ENCODE peak calls at places on chromosomes 5 and 9, in six cellular contexts. R is astrocyte; A is CD8-positive, alpha-beta T cell; I is endodermal cell; K is IMR-90; S is HCT116. U is an unnamed sample. For H3K4me1, the result is how much of the 10 kb centered on the place peaks cover.

GRCh38 chr5:174046558-174046957 is 1.1 kb downstream of the NSG2 start:
- DNase-seq in R (no peak), A (no peak), I (no peak), K (no peak), S (no peak), U (no peak)

GRCh38 chr9:3528466-3528865 is 2.7 kb upstream of the RFX3 start:
- DNase-seq in R (no peak), A (peak), I (no peak), K (no peak), S (no peak), U (peak)

GRCh38 chr9:114098021-114098659 is 952 bp downstream of the KIF12 start:
- DNase-seq in R (no peak), A (no peak), I (peak), K (no peak), S (peak), U (no peak)

GRCh38 chr9:34989946-34990635 is 546 bp downstream of the DNAJB5 start:
- DNase-seq in R (peak), A (peak), I (peak), K (peak), S (no peak), U (peak)

GRCh38 chr9:132973713-132974112 is 4.8 kb upstream of the GFI1B start:
- DNase-seq in R (no peak), A (no peak), I (peak), K (peak), S (peak), U (no peak)

GRCh38 chr5:132427285-132428146 is 58.0 kb downstream of the SLC22A5 start:
- DNase-seq in R (no peak), A (peak), I (peak), K (no peak), S (no peak), U (peak)

GRCh38 chr9:125407974-125408900 is 146.6 kb downstream of the GAPVD1 start:
- DNase-seq in R (no peak), A (peak), I (peak), K (peak), S (no peak), U (peak)

GRCh38 chr5:149053027-149053705 is 9.7 kb downstream of the SH3TC2 start:
- DNase-seq in R (peak), A (no peak), I (no peak), K (peak), S (no peak), U (no peak)

GRCh38 chr5:159202151-159202550 is 7.2 kb downstream of the RNF145 start:
- DNase-seq in R (no peak), A (no peak), I (no peak), K (no peak), S (no peak), U (no peak)

GRCh38 chr9:34651876-34652602 is at the start of gene IL11RA:
- DNase-seq in R (peak), A (peak), I (peak), K (peak), S (peak), U (no peak)

GRCh38 chr9:86563350-86563749 is 209.1 kb upstream of the TUT7 start:
- DNase-seq in R (peak), A (no peak), I (no peak), K (peak), S (no peak), U (no peak)

GRCh38 chr5:122076023-122076422 is 2.0 kb downstream of the LOX start:
- DNase-seq in R (peak), A (no peak), I (no peak), K (no peak), S (no peak), U (no peak)

GRCh38 chr5:129245489-129245888 is 150.9 kb downstream of the ISOC1 start:
- DNase-seq in R (no peak), A (no peak), I (no peak), K (no peak), S (no peak), U (no peak)

GRCh38 chr9:93244101-93244500 is 60.2 kb downstream of the WNK2 start:
- DNase-seq in R (no peak), A (no peak), I (no peak), K (no peak), S (no peak), U (no peak)

GRCh38 chr9:105344283-105344682 is 99.8 kb downstream of the SLC44A1 start:
- DNase-seq in R (no peak), A (no peak), I (no peak), K (no peak), S (no peak), U (no peak)

GRCh38 chr5:81426347-81426746 is 32.4 kb upstream of the ACOT12 start:
- DNase-seq in R (no peak), A (no peak), I (no peak), K (no peak), S (no peak), U (no peak)

GRCh38 chr5:111945535-111945934 is 188.5 kb upstream of the NREP start:
- DNase-seq in R (peak), A (no peak), I (no peak), K (peak), S (no peak), U (no peak)

GRCh38 chr9:130453487-130453886 is 8.7 kb downstream of the ASS1 start:
- DNase-seq in R (peak), A (no peak), I (no peak), K (peak), S (no peak), U (no peak)

GRCh38 chr9:4435197-4435596 is 55.1 kb upstream of the SLC1A1 start:
- DNase-seq in R (peak), A (no peak), I (no peak), K (peak), S (no peak), U (no peak)

GRCh38 chr5:151743535-151743934 is 14.9 kb downstream of the ATOX1 start:
- DNase-seq in R (no peak), A (no peak), I (no peak), K (peak), S (no peak), U (no peak)

GRCh38 chr5:150142800-150143724 is 12.6 kb downstream of the PDGFRB start:
- DNase-seq in R (peak), A (no peak), I (peak), K (peak), S (peak), U (no peak)

GRCh38 chr5:114729986-114730385 is 368.1 kb downstream of the KCNN2 start:
- DNase-seq in R (no peak), A (no peak), I (no peak), K (no peak), S (no peak), U (no peak)

GRCh38 chr9:89912605-89912953 is 307.8 kb downstream of the GADD45G start:
- DNase-seq in R (no peak), A (no peak), I (no peak), K (no peak), S (no peak), U (no peak)

GRCh38 chr5:108259306-108259705 is 122.6 kb downstream of the FBXL17 start:
- DNase-seq in R (peak), A (no peak), I (no peak), K (peak), S (no peak), U (no peak)

GRCh38 chr5:1540831-1541661 is 17.3 kb upstream of the LPCAT1 start:
- DNase-seq in R (no peak), A (peak), I (peak), K (no peak), S (no peak), U (no peak)

GRCh38 chr5:87170799-87171198 is 96.9 kb upstream of the RASA1 start:
- DNase-seq in R (no peak), A (no peak), I (no peak), K (no peak), S (no peak), U (no peak)

GRCh38 chr9:136977223-136978072 is at the start of gene PTGDS:
- DNase-seq in R (no peak), A (no peak), I (no peak), K (peak), S (no peak), U (no peak)

GRCh38 chr5:33148076-33148501 is 292.7 kb upstream of the TARS1 start:
- DNase-seq in R (peak), A (no peak), I (no peak), K (peak), S (no peak), U (no peak)

GRCh38 chr9:27368317-27368985 is 71.5 kb upstream of the EQTN start:
- DNase-seq in R (no peak), A (no peak), I (peak), K (no peak), S (no peak), U (no peak)

GRCh38 chr9:16726718-16727451 is 143.6 kb downstream of the BNC2 start:
- DNase-seq in R (peak), A (no peak), I (peak), K (peak), S (no peak), U (no peak)

GRCh38 chr9:98109052-98109451 is 10.0 kb downstream of the TRIM14 start:
- DNase-seq in R (no peak), A (no peak), I (no peak), K (no peak), S (no peak), U (no peak)

GRCh38 chr9:98104445-98104881 is 14.6 kb downstream of the TRIM14 start:
- DNase-seq in R (no peak), A (no peak), I (peak), K (no peak), S (no peak), U (no peak)

GRCh38 chr9:98108540-98109031 is 10.4 kb downstream of the TRIM14 start:
- DNase-seq in R (no peak), A (peak), I (no peak), K (no peak), S (no peak), U (peak)

GRCh38 chr9:98105006-98105405 is 14.0 kb downstream of the TRIM14 start:
- DNase-seq in R (no peak), A (no peak), I (peak), K (no peak), S (no peak), U (no peak)

GRCh38 chr9:98107926-98108325 is 11.1 kb downstream of the TRIM14 start:
- DNase-seq in R (no peak), A (no peak), I (no peak), K (no peak), S (no peak), U (no peak)
- H3K4me1 ChIP-seq in R (under half), A (half or more), I (under half), K (under half), S (under half), U (half or more)

GRCh38 chr9:7665874-7666273 is 133.7 kb downstream of the DMAC1 start:
- DNase-seq in R (no peak), A (no peak), I (peak), K (no peak), S (no peak), U (no peak)

GRCh38 chr9:7668541-7668940 is 131.0 kb downstream of the DMAC1 start:
- DNase-seq in R (no peak), A (no peak), I (no peak), K (no peak), S (no peak), U (no peak)

GRCh38 chr9:7676757-7677156 is 122.8 kb downstream of the DMAC1 start:
- DNase-seq in R (no peak), A (no peak), I (no peak), K (no peak), S (no peak), U (no peak)

GRCh38 chr9:7671847-7672246 is 127.7 kb downstream of the DMAC1 start:
- DNase-seq in R (no peak), A (no peak), I (no peak), K (no peak), S (no peak), U (no peak)
- H3K4me3 ChIP-seq in R (no peak), A (no peak), I (no peak), K (no peak), S (no peak), U (no peak)

GRCh38 chr5:143243103-143243502 is 160.4 kb downstream of the NR3C1 start:
- DNase-seq in R (no peak), A (no peak), I (no peak), K (no peak), S (no peak), U (no peak)
- H3K27ac ChIP-seq in R (peak), A (no peak), I (no peak), K (peak), S (peak), U (no peak)

DNA sequence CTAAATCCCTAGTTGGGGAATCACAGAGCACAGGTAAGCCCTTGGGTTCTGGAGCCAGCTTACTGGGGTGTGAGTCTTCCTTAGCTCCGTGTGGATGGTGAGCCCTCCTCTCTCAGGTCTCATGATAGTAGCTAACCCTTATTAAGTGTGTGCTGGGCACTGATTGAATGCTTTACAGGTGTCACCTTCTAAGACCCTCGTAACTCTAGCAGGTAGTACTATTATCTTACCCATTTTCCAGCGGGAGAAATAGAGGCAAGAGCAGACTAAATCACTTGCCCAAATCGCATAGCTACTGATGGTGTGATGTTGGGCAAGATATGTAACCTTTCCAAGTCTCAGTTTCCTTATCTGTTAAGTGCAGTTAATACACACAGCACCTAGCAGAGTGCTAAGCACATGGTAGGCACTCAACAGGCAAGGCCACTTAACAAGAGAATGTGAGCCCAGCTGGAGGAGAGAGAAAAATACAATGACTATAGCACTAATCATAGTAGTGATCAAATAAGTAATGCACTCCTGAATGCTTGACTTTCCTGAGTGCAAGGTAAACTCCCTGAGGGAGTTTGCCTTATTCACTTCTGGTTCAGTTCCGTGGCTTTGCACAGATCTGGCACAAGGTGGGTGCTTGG is at the start of gene DCANP1:
- DNase-seq in R (no peak), A (no peak), I (peak), K (no peak), S (no peak), U (no peak)
- H3K4me1 ChIP-seq in R (under half), A (under half), I (under half), K (under half), S (under half), U (under half)

GRCh38 chr5:144370273-144370672 is 199.6 kb downstream of the KCTD16 start:
- DNase-seq in R (no peak), A (no peak), I (no peak), K (no peak), S (no peak), U (no peak)

GRCh38 chr5:144368556-144368955 is 197.9 kb downstream of the KCTD16 start:
- DNase-seq in R (peak), A (no peak), I (no peak), K (peak), S (no peak), U (no peak)

GRCh38 chr5:144374637-144375036 is 204.0 kb downstream of the KCTD16 start:
- DNase-seq in R (no peak), A (no peak), I (no peak), K (no peak), S (no peak), U (no peak)

DNA sequence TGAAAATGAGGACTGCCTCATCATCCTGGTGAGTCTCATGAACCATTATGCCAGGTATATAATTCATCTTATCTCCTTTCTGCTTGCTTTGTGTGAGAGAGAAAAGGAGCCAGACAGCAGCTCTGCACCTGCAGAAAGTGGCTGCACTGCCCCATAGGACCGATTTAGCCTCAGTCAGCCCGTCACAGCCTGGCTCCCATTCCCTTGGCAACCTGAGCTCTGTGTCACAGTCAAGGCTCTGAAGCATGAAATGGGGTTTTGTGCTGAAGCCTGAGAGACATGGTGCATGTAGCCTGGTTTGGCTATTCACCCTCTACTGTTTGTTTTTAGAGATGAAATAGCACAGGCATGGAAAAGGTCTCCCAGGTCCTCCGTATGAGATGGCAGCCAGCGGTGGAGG is 198.3 kb downstream of the KCTD16 start:
- DNase-seq in R (no peak), A (no peak), I (no peak), K (no peak), S (no peak), U (no peak)
- H3K4me3 ChIP-seq in R (no peak), A (no peak), I (no peak), K (no peak), S (no peak), U (no peak)

GRCh38 chr9:38003230-38003629 is 65.8 kb downstream of the SHB start:
- DNase-seq in R (no peak), A (peak), I (no peak), K (no peak), S (no peak), U (no peak)
- H3K27ac ChIP-seq in R (no peak), A (no peak), I (no peak), K (no peak), S (no peak), U (no peak)

GRCh38 chr5:54140247-54140646 is 170.1 kb downstream of the ARL15 start:
- DNase-seq in R (no peak), A (no peak), I (no peak), K (no peak), S (no peak), U (no peak)
- H3K4me1 ChIP-seq in R (under half), A (under half), I (under half), K (under half), S (under half), U (under half)